ENCODE peak calls at places on chromosomes 5 and 9, in ten cellular contexts. R is posterior cingulate gyrus; Y is AG08395; H is brain microvascular endothelial cell; N is CD8-positive, alpha-beta memory T cell; K is A549; U is RPMI7951; S is neuronal stem cell; M is mesendoderm; V is fibroblast of pulmonary artery. F is an unnamed sample.

GRCh38 chr5:127567026-127567768 is 49.8 kb downstream of the PRRC1 start:
- DNase-seq in Y (no peak), K (no peak), V (no peak), N (no peak), M (no peak), R (no peak), U (no peak), S (no peak), H (no peak), F (no peak)

GRCh38 chr9:116616304-116616914 is 70.7 kb upstream of the TRIM32 start:
- DNase-seq in S (no peak), R (no peak), Y (no peak), U (no peak), K (no peak), N (no peak), H (no peak), M (no peak), V (no peak), F (no peak)

GRCh38 chr5:167514461-167514860 is 777.0 kb upstream of the WWC1 start:
- DNase-seq in R (no peak), N (no peak), K (no peak), H (no peak), Y (no peak), V (no peak), M (no peak), S (no peak), U (no peak), F (no peak)

GRCh38 chr5:80259511-80260200 is 3.8 kb upstream of the SERINC5 start:
- DNase-seq in K (no peak), S (no peak), V (no peak), M (no peak), R (no peak), N (no peak), Y (no peak), H (no peak), U (no peak), F (no peak)

GRCh38 chr5:68343421-68343826 is 127.9 kb downstream of the PIK3R1 start:
- DNase-seq in H (peak), N (no peak), Y (peak), V (peak), S (no peak), R (no peak), K (peak), M (peak), U (peak), F (peak)

GRCh38 chr9:6584881-6585597 is 60.5 kb downstream of the GLDC start:
- DNase-seq in S (no peak), U (peak), K (peak), M (peak), V (peak), R (no peak), Y (peak), H (no peak), N (no peak), F (peak)

GRCh38 chr9:9108641-9109040 is 1309.1 kb upstream of the DMAC1 start:
- DNase-seq in H (no peak), N (no peak), Y (no peak), U (no peak), V (no peak), R (no peak), S (no peak), K (no peak), M (peak), F (no peak)

GRCh38 chr9:112271466-112272098 is 61.8 kb downstream of the PTBP3 start:
- DNase-seq in Y (no peak), U (no peak), S (no peak), N (no peak), R (no peak), K (peak), V (no peak), H (peak), M (no peak), F (peak)

GRCh38 chr5:74141053-74141452 is 499.5 kb downstream of the ENC1 start:
- DNase-seq in K (no peak), M (no peak), S (no peak), V (peak), H (peak), N (no peak), R (no peak), U (peak), Y (peak), F (peak)

GRCh38 chr5:149227168-149227826 is 44.4 kb upstream of the AFAP1L1 start:
- DNase-seq in M (peak), U (peak), V (peak), Y (peak), K (no peak), R (no peak), S (no peak), N (no peak), H (peak), F (no peak)

GRCh38 chr5:160230686-160231527 is 1.6 kb downstream of the FABP6 start:
- DNase-seq in M (no peak), R (no peak), U (peak), N (no peak), S (no peak), Y (peak), V (peak), H (peak), K (no peak), F (peak)

GRCh38 chr5:134082264-134082992 is 32.1 kb upstream of the TCF7 start:
- DNase-seq in S (no peak), U (peak), R (no peak), M (no peak), N (no peak), V (no peak), Y (no peak), H (no peak), K (no peak), F (no peak)

GRCh38 chr9:126933334-126933980 is 18.9 kb downstream of the RALGPS1 start:
- DNase-seq in U (no peak), V (no peak), M (peak), H (no peak), S (no peak), R (no peak), N (no peak), Y (no peak), K (no peak), F (no peak)

GRCh38 chr9:2016411-2017208 is 1.5 kb downstream of the SMARCA2 start:
- DNase-seq in H (peak), M (peak), Y (peak), V (peak), K (peak), N (peak), U (peak), R (peak), S (peak), F (peak)

GRCh38 chr9:124260769-124261603 is 3.2 kb downstream of the NEK6 start:
- DNase-seq in U (peak), Y (peak), S (no peak), R (no peak), N (no peak), M (peak), K (peak), V (peak), H (no peak), F (no peak)